ENCODE peak calls at places on chromosomes 13 and 19, in four cellular contexts. N is prostate gland, J is HCT116, U is Panc1. T is an unnamed sample.
A peak's percentile ranks its signal among the peaks of the same experiment; 100 is the strongest.

GRCh38 chr13:109700176-109700575 is 86.2 kb downstream of the IRS2 start:
- DNase-seq in U (no peak), N (no peak), J (no peak), T (peak; percentile 74)

GRCh38 chr19:782195-783043 is 14.8 kb upstream of the PTBP1 start:
- DNase-seq in U (no peak), N (no peak), J (no peak), T (no peak)

GRCh38 chr19:49224856-49225255 is 67.3 kb downstream of the TRPM4 start:
- DNase-seq in N (peak; percentile 36), U (no peak), J (peak; percentile 61), T (peak; percentile 42)

GRCh38 chr13:98481511-98481951 is 95.4 kb downstream of the STK24 start:
- DNase-seq in U (no peak), N (no peak), J (no peak), T (no peak)

GRCh38 chr13:50026788-50027473 is 11.7 kb downstream of the KCNRG start:
- DNase-seq in N (no peak), J (no peak), U (no peak), T (no peak)

GRCh38 chr13:57629821-57630235 is 1.7 kb upstream of the PCDH17 start:
- DNase-seq in U (no peak), J (no peak), N (no peak), T (peak; percentile 65)

GRCh38 chr19:38234615-38235014 is 10.6 kb upstream of the DPF1 start:
- DNase-seq in U (no peak), N (no peak), J (no peak), T (no peak)

GRCh38 chr13:43573787-43574562 is 212.8 kb downstream of the ENOX1 start:
- DNase-seq in U (no peak), N (no peak), J (no peak), T (no peak)

GRCh38 chr19:18420931-18421330 is 1.7 kb downstream of the SSBP4 start:
- DNase-seq in N (no peak), U (no peak), J (no peak), T (no peak)

GRCh38 chr19:49182848-49183375 is 25.3 kb downstream of the TRPM4 start:
- DNase-seq in N (no peak), U (no peak), J (no peak), T (peak; percentile 78)

GRCh38 chr19:33464010-33464732 is 57.4 kb downstream of the PEPD start:
- DNase-seq in U (no peak), N (no peak), J (no peak), T (no peak)

GRCh38 chr13:100485265-100485664 is 103.3 kb downstream of the GGACT start:
- DNase-seq in U (no peak), N (no peak), J (no peak), T (no peak)
- TF ChIP-seq POLR2AphosphoS5 in U (no peak), N (no peak), J (no peak), T (no peak)

GRCh38 chr19:15926484-15926883 is 7.8 kb downstream of the CYP4F11 start:
- DNase-seq in J (no peak), U (no peak), N (no peak), T (no peak)
- H3K4me1 ChIP-seq in J (peaks cover 7% of the 10 kb centered on the region), U (no peaks in the 10 kb centered on the region), N (no peaks in the 10 kb centered on the region), T (no peaks in the 10 kb centered on the region)

GRCh38 chr19:2237051-2237868 is 636 bp downstream of the SF3A2 start:
- DNase-seq in U (no peak), J (no peak), N (no peak), T (no peak)
- TF ChIP-seq POLR2AphosphoS5 in U (peak; percentile 26), J (no peak), N (no peak), T (no peak)

GRCh38 chr19:2051771-2052704 is 994 bp upstream of the MKNK2 start:
- DNase-seq in U (no peak), N (peak; percentile 84), J (no peak), T (no peak)
- H3K4me1 ChIP-seq in U (peaks cover 50% of the 10 kb centered on the region), N (peaks cover 38% of the 10 kb centered on the region), J (peaks cover 89% of the 10 kb centered on the region), T (peaks cover 81% of the 10 kb centered on the region)

DNA sequence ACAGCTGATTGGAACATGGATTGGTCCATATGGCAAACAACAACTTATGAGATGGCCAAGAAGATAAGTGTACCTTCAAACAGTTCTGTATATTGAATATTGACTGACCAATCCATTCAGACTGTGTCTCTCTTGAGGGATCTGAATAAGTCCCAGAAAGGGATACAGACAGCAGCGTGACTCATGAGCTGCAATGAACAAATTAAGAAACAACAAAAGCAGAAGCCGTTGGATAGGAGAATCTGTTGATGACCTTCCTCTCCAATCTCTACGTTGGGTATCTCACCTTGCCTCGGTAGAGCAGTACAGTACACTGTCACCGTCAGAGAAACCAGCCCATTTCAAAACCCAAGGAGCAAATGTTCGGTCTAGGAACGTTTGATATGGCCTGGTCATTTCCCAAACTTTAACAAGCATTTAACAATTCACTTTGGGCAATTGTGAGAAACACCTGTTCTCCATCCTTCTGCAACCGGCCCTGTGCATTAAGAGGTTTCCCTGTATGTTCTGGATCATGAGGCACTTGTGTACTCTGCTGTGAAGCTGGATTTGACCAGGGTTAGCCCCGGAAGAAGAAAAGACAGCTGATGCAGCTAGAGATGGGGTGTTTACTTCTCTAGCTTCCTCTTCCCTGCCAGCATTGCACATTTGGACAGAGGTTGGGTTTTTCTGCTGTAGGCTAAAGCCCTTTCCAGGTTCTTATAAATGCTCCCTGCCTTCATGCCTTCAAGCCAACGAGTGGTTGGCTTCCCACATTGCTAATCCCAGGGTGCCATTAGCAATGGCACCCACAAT is 21.1 kb downstream of the MBD3L2B start:
- DNase-seq in J (no peak), N (no peak), U (no peak), T (no peak)
- TF ChIP-seq POLR2AphosphoS5 in J (no peak), N (no peak), U (no peak), T (no peak)